ENCODE peak calls at places on chromosomes 16 and 17, in four cellular contexts. D, W, H and T are unnamed samples.

GRCh38 chr17:35242805-35243458 is at the start of gene SLFN5:
- DNase-seq in D (peak), H (peak), W (peak), T (peak)

GRCh38 chr16:81214745-81215166 is 23.7 kb upstream of the BCO1 start:
- DNase-seq in D (no peak), H (no peak), W (peak), T (no peak)

GRCh38 chr16:48220891-48221290 is 23.2 kb upstream of the LONP2 start:
- DNase-seq in D (no peak), H (no peak), W (no peak), T (no peak)

GRCh38 chr17:7476474-7476873 is 3.0 kb downstream of the ZBTB4 start:
- DNase-seq in H (no peak), W (peak), D (no peak), T (no peak)

GRCh38 chr17:46943511-46944393 is 20.8 kb downstream of the GOSR2 start:
- DNase-seq in D (no peak), H (no peak), W (no peak), T (no peak)

GRCh38 chr16:84562174-84562815 is 55.6 kb downstream of the COTL1 start:
- DNase-seq in H (no peak), D (peak), W (no peak), T (no peak)

GRCh38 chr16:12257926-12258561 is 281.5 kb downstream of the SNX29 start:
- DNase-seq in D (no peak), W (no peak), H (no peak), T (no peak)

GRCh38 chr16:30104492-30104891 is 8.5 kb upstream of the YPEL3 start:
- DNase-seq in D (no peak), W (no peak), H (no peak), T (no peak)

GRCh38 chr17:9177212-9177611 is 155.9 kb downstream of the NTN1 start:
- DNase-seq in W (no peak), D (no peak), H (no peak), T (no peak)

GRCh38 chr16:50126183-50126582 is 26.9 kb upstream of the TENT4B start:
- DNase-seq in D (no peak), H (no peak), W (no peak), T (no peak)